ENCODE peak calls at places on chromosome 20, in eight cellular contexts. C, X, O, H, Y, K, T and R are unnamed samples.
A peak's percentile ranks its signal among the peaks of the same experiment; 100 is the strongest.

GRCh38 chr20:33862709-33863403 is 51.7 kb downstream of the CHMP4B start:
- DNase-seq in C (no peak), X (peak; percentile 13), O (peak; percentile 12), H (peak; percentile 21), Y (peak; percentile 67), K (peak; percentile 27), T (peak; percentile 97), R (peak; percentile 24)

GRCh38 chr20:38961530-38962043 is 557 bp upstream of the DHX35 start:
- DNase-seq in C (no peak), X (no peak), O (no peak), H (no peak), Y (no peak), K (no peak), T (peak; percentile 59), R (no peak)

GRCh38 chr20:16803965-16804792 is 56.0 kb downstream of the OTOR start:
- DNase-seq in C (peak; percentile 33), X (no peak), O (peak; percentile 11), H (peak; percentile 28), Y (peak; percentile 69), K (peak; percentile 17), T (peak; percentile 64), R (no peak)

GRCh38 chr20:34472246-34472925 is 43.8 kb upstream of the DYNLRB1 start:
- DNase-seq in C (no peak), X (no peak), O (no peak), H (peak; percentile 7), Y (no peak), K (no peak), T (no peak), R (no peak)

GRCh38 chr20:41889871-41890224 is 271.7 kb upstream of the CHD6 start:
- DNase-seq in C (no peak), X (no peak), O (no peak), H (no peak), Y (no peak), K (no peak), T (no peak), R (no peak)

GRCh38 chr20:10673176-10673830 is 496 bp downstream of the JAG1 start:
- DNase-seq in C (peak; percentile 40), X (no peak), O (no peak), H (peak; percentile 73), Y (peak; percentile 46), K (no peak), T (peak; percentile 76), R (no peak)

GRCh38 chr20:14707026-14707680 is 369.7 kb upstream of the FLRT3 start:
- DNase-seq in C (no peak), X (no peak), O (no peak), H (no peak), Y (no peak), K (no peak), T (no peak), R (no peak)

GRCh38 chr20:50286609-50287008 is 96.0 kb downstream of the CEBPB start:
- DNase-seq in C (no peak), X (no peak), O (no peak), H (no peak), Y (peak; percentile 36), K (peak; percentile 59), T (peak; percentile 92), R (no peak)

GRCh38 chr20:46970937-46971630 is 76.4 kb downstream of the EYA2 start:
- DNase-seq in C (no peak), X (no peak), O (no peak), H (no peak), Y (no peak), K (no peak), T (peak; percentile 88), R (no peak)

GRCh38 chr20:59735917-59736316 is 131.6 kb downstream of the PHACTR3 start:
- DNase-seq in C (no peak), X (no peak), O (no peak), H (no peak), Y (no peak), K (no peak), T (no peak), R (no peak)

GRCh38 chr20:61757678-61758555 is 307.8 kb downstream of the TAF4 start:
- DNase-seq in C (no peak), X (no peak), O (no peak), H (no peak), Y (no peak), K (no peak), T (no peak), R (no peak)

GRCh38 chr20:17835240-17835940 is 133.2 kb downstream of the SNX5 start:
- DNase-seq in C (no peak), X (no peak), O (no peak), H (no peak), Y (no peak), K (peak; percentile 45), T (no peak), R (no peak)

GRCh38 chr20:54372313-54372712 is 103.1 kb upstream of the DOK5 start:
- DNase-seq in C (no peak), X (no peak), O (no peak), H (no peak), Y (no peak), K (no peak), T (no peak), R (no peak)

GRCh38 chr20:37202267-37202943 is 23.1 kb upstream of the MROH8 start:
- DNase-seq in C (no peak), X (no peak), O (no peak), H (peak; percentile 71), Y (peak; percentile 27), K (no peak), T (peak; percentile 56), R (no peak)

GRCh38 chr20:21099653-21100589 is 6.2 kb downstream of the LINC00237 start:
- DNase-seq in C (peak; percentile 73), X (no peak), O (peak; percentile 17), H (peak; percentile 39), Y (peak; percentile 67), K (peak; percentile 40), T (peak; percentile 58), R (no peak)

GRCh38 chr20:13333036-13333435 is 112.0 kb downstream of the ISM1 start:
- DNase-seq in C (no peak), X (no peak), O (no peak), H (no peak), Y (no peak), K (no peak), T (no peak), R (no peak)

GRCh38 chr20:48212806-48213509 is 427.7 kb upstream of the SULF2 start:
- DNase-seq in C (no peak), X (no peak), O (no peak), H (no peak), Y (no peak), K (no peak), T (no peak), R (no peak)

GRCh38 chr20:57048027-57048869 is 218.2 kb downstream of the BMP7 start:
- DNase-seq in C (no peak), X (no peak), O (no peak), H (no peak), Y (peak; percentile 49), K (no peak), T (peak; percentile 91), R (no peak)

GRCh38 chr20:528923-529594 is 14.5 kb downstream of the CSNK2A1 start:
- DNase-seq in C (no peak), X (no peak), O (no peak), H (no peak), Y (no peak), K (no peak), T (no peak), R (no peak)

GRCh38 chr20:63652192-63652980 is 838 bp downstream of the STMN3 start:
- DNase-seq in C (peak; percentile 31), X (no peak), O (peak; percentile 44), H (peak; percentile 8), Y (peak; percentile 56), K (peak; percentile 48), T (peak; percentile 87), R (peak; percentile 51)

GRCh38 chr20:61436674-61437279 is 184.7 kb downstream of the CDH4 start:
- DNase-seq in C (no peak), X (no peak), O (no peak), H (no peak), Y (no peak), K (no peak), T (peak; percentile 90), R (no peak)

GRCh38 chr20:23920936-23921335 is 41.4 kb upstream of the CST5 start:
- DNase-seq in C (peak; percentile 20), X (no peak), O (no peak), H (no peak), Y (no peak), K (no peak), T (no peak), R (no peak)

GRCh38 chr20:24634855-24635254 is 165.4 kb downstream of the SYNDIG1 start:
- DNase-seq in C (no peak), X (no peak), O (no peak), H (no peak), Y (no peak), K (no peak), T (peak; percentile 66), R (no peak)

GRCh38 chr20:20094410-20094809 is 42.1 kb downstream of the CFAP61 start:
- DNase-seq in C (no peak), X (no peak), O (no peak), H (no peak), Y (no peak), K (no peak), T (no peak), R (no peak)

GRCh38 chr20:4736875-4737274 is 15.2 kb downstream of the PRND start:
- DNase-seq in C (no peak), X (no peak), O (no peak), H (no peak), Y (no peak), K (no peak), T (no peak), R (no peak)

GRCh38 chr20:34095825-34096224 is 16.2 kb downstream of the EIF2S2 start:
- DNase-seq in C (no peak), X (no peak), O (no peak), H (no peak), Y (no peak), K (no peak), T (no peak), R (no peak)

GRCh38 chr20:18533491-18533890 is 25.8 kb downstream of the SEC23B start:
- DNase-seq in C (no peak), X (no peak), O (no peak), H (no peak), Y (no peak), K (no peak), T (no peak), R (no peak)

GRCh38 chr20:23881371-23881770 is 1.8 kb upstream of the CST5 start:
- DNase-seq in C (no peak), X (no peak), O (no peak), H (no peak), Y (no peak), K (no peak), T (no peak), R (no peak)

GRCh38 chr20:60254901-60255411 is 296.7 kb downstream of the CDH26 start:
- DNase-seq in C (peak; percentile 24), X (no peak), O (no peak), H (no peak), Y (no peak), K (no peak), T (no peak), R (no peak)

GRCh38 chr20:54132612-54133433 is 41.0 kb downstream of the CYP24A1 start:
- DNase-seq in C (no peak), X (no peak), O (no peak), H (no peak), Y (no peak), K (no peak), T (no peak), R (no peak)

GRCh38 chr20:10242166-10242565 is 23.5 kb downstream of the SNAP25 start:
- DNase-seq in C (no peak), X (no peak), O (no peak), H (no peak), Y (no peak), K (no peak), T (no peak), R (no peak)

GRCh38 chr20:53040678-53041674 is 68.8 kb downstream of the TSHZ2 start:
- DNase-seq in C (peak; percentile 99), X (no peak), O (no peak), H (no peak), Y (no peak), K (no peak), T (no peak), R (no peak)

GRCh38 chr20:62952373-62953166 is at the start of gene SLC17A9:
- DNase-seq in C (no peak), X (no peak), O (peak; percentile 31), H (peak; percentile 73), Y (peak; percentile 80), K (peak; percentile 68), T (peak; percentile 96), R (peak; percentile 34)